ENCODE peak calls at places on chromosome 9, in seven cellular contexts. One of them, this sample, is unnamed.

GRCh38 chr9:92001244-92001643 is 51.2 kb upstream of the ROR2 start:
- DNase-seq in epithelial cell of esophagus: peak
- DNase-seq in NAMALWA: no peak
- DNase-seq in NCI-H1694: no peak
- DNase-seq in skeletal muscle cell: no peak
- DNase-seq in SJSA1: peak
- DNase-seq in K562: no peak
- DNase-seq in this sample: no peak

GRCh38 chr9:127812936-127813675 is 10.4 kb downstream of the FPGS start:
- DNase-seq in epithelial cell of esophagus: no peak
- DNase-seq in NAMALWA: no peak
- DNase-seq in NCI-H1694: no peak
- DNase-seq in skeletal muscle cell: no peak
- DNase-seq in SJSA1: no peak
- DNase-seq in K562: no peak
- DNase-seq in this sample: no peak

GRCh38 chr9:23825143-23825531 is 903 bp downstream of the ELAVL2 start:
- DNase-seq in epithelial cell of esophagus: no peak
- DNase-seq in NAMALWA: no peak
- DNase-seq in NCI-H1694: peak
- DNase-seq in skeletal muscle cell: no peak
- DNase-seq in SJSA1: no peak
- DNase-seq in K562: no peak
- DNase-seq in this sample: peak

GRCh38 chr9:1354066-1354465 is 303.9 kb downstream of the DMRT2 start:
- DNase-seq in epithelial cell of esophagus: peak
- DNase-seq in NAMALWA: no peak
- DNase-seq in NCI-H1694: no peak
- DNase-seq in skeletal muscle cell: no peak
- DNase-seq in SJSA1: no peak
- DNase-seq in K562: no peak
- DNase-seq in this sample: no peak

GRCh38 chr9:6673326-6674025 is 27.9 kb upstream of the GLDC start:
- DNase-seq in epithelial cell of esophagus: no peak
- DNase-seq in NAMALWA: no peak
- DNase-seq in NCI-H1694: no peak
- DNase-seq in skeletal muscle cell: no peak
- DNase-seq in SJSA1: no peak
- DNase-seq in K562: no peak
- DNase-seq in this sample: no peak

GRCh38 chr9:77218612-77219011 is 41.3 kb downstream of the VPS13A start:
- DNase-seq in epithelial cell of esophagus: peak
- DNase-seq in NAMALWA: no peak
- DNase-seq in NCI-H1694: no peak
- DNase-seq in skeletal muscle cell: peak
- DNase-seq in SJSA1: no peak
- DNase-seq in K562: no peak
- DNase-seq in this sample: no peak

GRCh38 chr9:18796871-18797270 is 236.1 kb downstream of the SAXO1 start:
- DNase-seq in epithelial cell of esophagus: no peak
- DNase-seq in NAMALWA: no peak
- DNase-seq in NCI-H1694: no peak
- DNase-seq in skeletal muscle cell: no peak
- DNase-seq in SJSA1: no peak
- DNase-seq in K562: no peak
- DNase-seq in this sample: no peak

GRCh38 chr9:27382308-27382707 is 85.4 kb upstream of the EQTN start:
- DNase-seq in epithelial cell of esophagus: peak
- DNase-seq in NAMALWA: no peak
- DNase-seq in NCI-H1694: no peak
- DNase-seq in skeletal muscle cell: no peak
- DNase-seq in SJSA1: no peak
- DNase-seq in K562: no peak
- DNase-seq in this sample: no peak

GRCh38 chr9:87405677-87406544 is 91.8 kb upstream of the DAPK1 start:
- DNase-seq in epithelial cell of esophagus: peak
- DNase-seq in NAMALWA: no peak
- DNase-seq in NCI-H1694: no peak
- DNase-seq in skeletal muscle cell: no peak
- DNase-seq in SJSA1: no peak
- DNase-seq in K562: no peak
- DNase-seq in this sample: no peak

GRCh38 chr9:38277601-38278200 is 114.8 kb upstream of the ALDH1B1 start:
- DNase-seq in epithelial cell of esophagus: peak
- DNase-seq in NAMALWA: no peak
- DNase-seq in NCI-H1694: no peak
- DNase-seq in skeletal muscle cell: no peak
- DNase-seq in SJSA1: no peak
- DNase-seq in K562: no peak
- DNase-seq in this sample: no peak

GRCh38 chr9:97557606-97558095 is 56.2 kb downstream of the TMOD1 start:
- DNase-seq in epithelial cell of esophagus: no peak
- DNase-seq in NAMALWA: no peak
- DNase-seq in NCI-H1694: peak
- DNase-seq in skeletal muscle cell: no peak
- DNase-seq in SJSA1: no peak
- DNase-seq in K562: no peak
- DNase-seq in this sample: peak

GRCh38 chr9:83013867-83014605 is 48.9 kb downstream of the RASEF start:
- DNase-seq in epithelial cell of esophagus: no peak
- DNase-seq in NAMALWA: no peak
- DNase-seq in NCI-H1694: no peak
- DNase-seq in skeletal muscle cell: no peak
- DNase-seq in SJSA1: no peak
- DNase-seq in K562: no peak
- DNase-seq in this sample: no peak

GRCh38 chr9:36192196-36192595 is 1.5 kb downstream of the CLTA start:
- DNase-seq in epithelial cell of esophagus: peak
- DNase-seq in NAMALWA: peak
- DNase-seq in NCI-H1694: no peak
- DNase-seq in skeletal muscle cell: no peak
- DNase-seq in SJSA1: no peak
- DNase-seq in K562: no peak
- DNase-seq in this sample: no peak

GRCh38 chr9:131650254-131650653 is 89.6 kb downstream of the RAPGEF1 start:
- DNase-seq in epithelial cell of esophagus: peak
- DNase-seq in NAMALWA: no peak
- DNase-seq in NCI-H1694: no peak
- DNase-seq in skeletal muscle cell: peak
- DNase-seq in SJSA1: no peak
- DNase-seq in K562: no peak
- DNase-seq in this sample: no peak

GRCh38 chr9:114432323-114433067 is 44.7 kb upstream of the AKNA start:
- DNase-seq in epithelial cell of esophagus: no peak
- DNase-seq in NAMALWA: no peak
- DNase-seq in NCI-H1694: no peak
- DNase-seq in skeletal muscle cell: no peak
- DNase-seq in SJSA1: no peak
- DNase-seq in K562: no peak
- DNase-seq in this sample: no peak

GRCh38 chr9:87682085-87682484 is 43.8 kb upstream of the CTSL start:
- DNase-seq in epithelial cell of esophagus: no peak
- DNase-seq in NAMALWA: no peak
- DNase-seq in NCI-H1694: no peak
- DNase-seq in skeletal muscle cell: no peak
- DNase-seq in SJSA1: no peak
- DNase-seq in K562: no peak
- DNase-seq in this sample: peak

GRCh38 chr9:135410421-135410820 is 69.2 kb upstream of the PPP1R26 start:
- DNase-seq in epithelial cell of esophagus: no peak
- DNase-seq in NAMALWA: no peak
- DNase-seq in NCI-H1694: no peak
- DNase-seq in skeletal muscle cell: no peak
- DNase-seq in SJSA1: no peak
- DNase-seq in K562: no peak
- DNase-seq in this sample: no peak